ENCODE peak calls at places on chromosomes 4 and X, in five cellular contexts. P is cardiac muscle cell, R is tibial artery, E is fibroblast of lung, G is H1. V is an unnamed sample.

GRCh38 chr4:119080721-119081541 is 54.7 kb upstream of the MYOZ2 start:
- DNase-seq in E (no peak), R (no peak), G (no peak), P (no peak), V (no peak)

GRCh38 chr4:118772149-118773081 is 63.5 kb downstream of the SEC24D start:
- DNase-seq in E (peak; percentile 48), P (peak; percentile 82), R (no peak), G (no peak), V (no peak)

GRCh38 chrX:119790977-119791436 is 423 bp downstream of the RPL39 start:
- DNase-seq in G (no peak), E (peak; percentile 17), P (peak; percentile 45), R (peak; percentile 64), V (no peak)

GRCh38 chr4:82975792-82976191 is 34.8 kb downstream of the LIN54 start:
- DNase-seq in P (peak; percentile 44), R (no peak), E (peak; percentile 63), G (no peak), V (no peak)

GRCh38 chr4:32226201-32226600 is 1506.0 kb downstream of the PCDH7 start:
- DNase-seq in R (no peak), E (peak; percentile 76), P (no peak), G (no peak), V (no peak)

GRCh38 chr4:148649669-148650331 is 207.6 kb upstream of the NR3C2 start:
- DNase-seq in P (peak; percentile 0), R (no peak), E (peak; percentile 14), G (no peak), V (no peak)

GRCh38 chr4:38935391-38936073 is 67.9 kb downstream of the FAM114A1 start:
- DNase-seq in R (no peak), E (no peak), P (no peak), G (no peak), V (no peak)

GRCh38 chrX:130145123-130145522 is 20.5 kb downstream of the AIFM1 start:
- DNase-seq in P (no peak), R (no peak), G (no peak), E (no peak), V (no peak)

GRCh38 chr4:4446434-4446833 is 59.5 kb downstream of the NSG1 start:
- DNase-seq in R (no peak), G (no peak), P (no peak), E (peak; percentile 61), V (no peak)

GRCh38 chr4:159013692-159014091 is 89.2 kb upstream of the RAPGEF2 start:
- DNase-seq in R (no peak), P (no peak), G (no peak), E (no peak), V (no peak)

GRCh38 chrX:46698691-46699090 is 60.2 kb downstream of the SLC9A7 start:
- DNase-seq in R (no peak), E (peak; percentile 62), G (no peak), P (peak; percentile 34), V (no peak)

GRCh38 chr4:102315532-102315931 is 29.8 kb downstream of the SLC39A8 start:
- DNase-seq in P (no peak), E (no peak), G (no peak), R (no peak), V (no peak)
- H3K36me3 ChIP-seq in P (no peaks in the 10 kb centered on the region), E (no peaks in the 10 kb centered on the region), G (no peaks in the 10 kb centered on the region), R (no peaks in the 10 kb centered on the region), V (no peaks in the 10 kb centered on the region)

DNA sequence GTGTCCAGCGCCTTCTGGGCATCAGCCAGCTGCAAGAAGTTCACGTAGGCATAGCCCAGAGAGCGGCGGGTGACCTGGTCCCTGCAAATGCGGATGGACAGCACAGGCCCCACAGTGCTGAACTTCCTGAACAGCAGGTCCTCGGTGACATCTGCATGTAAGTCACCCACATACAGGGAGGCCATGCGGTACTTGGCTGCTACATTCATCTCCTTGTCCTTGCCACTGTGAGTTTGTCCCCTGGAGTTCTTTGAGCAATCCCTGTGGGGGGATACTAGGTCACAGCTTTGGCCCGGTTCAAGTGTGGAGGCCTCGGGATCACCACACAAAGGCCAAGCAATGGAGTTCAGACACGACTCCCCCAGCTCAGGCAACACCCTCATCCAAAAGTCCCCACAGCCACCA is 776 bp downstream of the PABPC4L start:
- DNase-seq in G (no peak), E (peak; percentile 11), R (no peak), P (peak; percentile 15), V (no peak)
- H3K4me3 ChIP-seq in G (peak overlapping the region; percentile 20), E (peak overlapping the region; percentile 53), R (peak overlapping the region; percentile 69), P (peak overlapping the region; percentile 90), V (peak overlapping the region; percentile 90)

DNA sequence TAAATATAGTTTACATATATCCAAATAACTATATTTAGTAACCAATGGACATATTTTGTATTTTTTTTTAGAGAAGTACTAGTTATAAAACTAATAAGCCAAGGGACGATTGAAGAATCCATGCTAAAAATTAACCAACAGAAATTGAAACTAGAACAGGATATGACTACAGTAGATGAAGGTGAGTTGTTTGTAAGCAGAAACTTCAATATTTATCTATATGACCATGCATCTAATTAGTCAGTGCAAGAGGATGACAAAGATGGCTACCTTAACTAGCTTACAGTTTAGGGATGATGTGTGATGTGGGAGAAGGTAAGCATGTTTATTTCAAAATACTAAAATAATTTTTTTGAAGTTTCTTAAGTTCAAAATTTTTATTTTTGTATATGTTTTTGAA is 57.7 kb downstream of the HPGDS start:
- DNase-seq in R (no peak), E (no peak), P (no peak), G (no peak), V (no peak)
- H3K36me3 ChIP-seq in R (peaks cover 58% of the 10 kb centered on the region), E (no peaks in the 10 kb centered on the region), P (peaks cover 60% of the 10 kb centered on the region), G (peaks cover 25% of the 10 kb centered on the region), V (peaks cover 28% of the 10 kb centered on the region)

DNA sequence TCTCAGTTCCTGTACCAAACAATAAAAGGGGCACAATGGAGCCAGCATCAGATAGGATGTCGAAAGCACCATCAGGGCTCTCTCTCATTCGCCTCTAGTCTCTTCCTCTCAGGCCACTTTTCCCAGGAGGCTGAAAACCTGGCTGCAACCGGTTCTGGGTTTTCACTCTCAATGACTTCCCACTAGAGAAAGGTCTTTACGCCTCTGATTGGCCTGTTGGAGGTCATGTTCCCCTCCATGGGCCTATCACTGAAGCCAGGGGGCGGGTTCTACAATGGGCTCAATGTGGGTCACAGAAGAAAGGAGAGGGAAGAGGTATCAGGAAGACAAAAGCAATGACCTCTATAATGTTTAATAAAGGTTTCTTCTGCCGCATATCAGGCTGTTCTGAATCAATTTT is 29.3 kb downstream of the ZNF827 start:
- DNase-seq in R (no peak), P (peak; percentile 48), G (peak; percentile 13), E (no peak), V (no peak)
- H3K4me3 ChIP-seq in R (no peak overlapping the region), P (no peak overlapping the region), G (no peak overlapping the region), E (no peak overlapping the region), V (no peak overlapping the region)